ENCODE peak calls at places on chromosomes 7 and 10, in eight cellular contexts. P, V, B, K, Z, R, D and H are unnamed samples.

GRCh38 chr7:15885678-15886077 is 199.2 kb upstream of the MEOX2 start:
- DNase-seq in P (no peak), V (no peak), B (no peak), K (no peak), Z (no peak), R (no peak), D (no peak), H (no peak)

GRCh38 chr10:114239117-114239993 is at the start of gene VWA2:
- DNase-seq in P (peak; percentile 6), V (peak; percentile 18), B (peak; percentile 82), K (peak; percentile 23), Z (no peak), R (peak; percentile 61), D (no peak), H (peak; percentile 87)

GRCh38 chr7:30692882-30693281 is 10.6 kb upstream of the CRHR2 start:
- DNase-seq in P (no peak), V (no peak), B (no peak), K (no peak), Z (no peak), R (no peak), D (no peak), H (no peak)

GRCh38 chr7:70608229-70608628 is 523.7 kb upstream of the GALNT17 start:
- DNase-seq in P (no peak), V (no peak), B (no peak), K (no peak), Z (no peak), R (no peak), D (no peak), H (no peak)

GRCh38 chr7:157722137-157723060 is 385.6 kb downstream of the DNAJB6 start:
- DNase-seq in P (no peak), V (no peak), B (no peak), K (no peak), Z (no peak), R (no peak), D (no peak), H (no peak)

GRCh38 chr10:89518876-89519842 is 16.2 kb downstream of the SLC16A12 start:
- DNase-seq in P (no peak), V (no peak), B (no peak), K (peak; percentile 38), Z (no peak), R (no peak), D (no peak), H (no peak)

GRCh38 chr7:66140924-66141323 is 26.3 kb downstream of the CRCP start:
- DNase-seq in P (no peak), V (peak; percentile 67), B (no peak), K (peak; percentile 52), Z (no peak), R (peak; percentile 41), D (no peak), H (peak; percentile 28)

GRCh38 chr10:32410569-32410968 is 35.4 kb upstream of the CCDC7 start:
- DNase-seq in P (no peak), V (no peak), B (no peak), K (no peak), Z (no peak), R (no peak), D (no peak), H (no peak)

GRCh38 chr7:129821476-129821875 is 131.3 kb downstream of the UBE2H start:
- DNase-seq in P (no peak), V (no peak), B (no peak), K (no peak), Z (no peak), R (no peak), D (no peak), H (no peak)

GRCh38 chr7:155490697-155491628 is 33.0 kb downstream of the EN2 start:
- DNase-seq in P (no peak), V (peak; percentile 64), B (peak; percentile 91), K (peak; percentile 65), Z (no peak), R (peak; percentile 68), D (no peak), H (peak; percentile 94)

GRCh38 chr7:70669859-70670258 is 462.1 kb upstream of the GALNT17 start:
- DNase-seq in P (no peak), V (no peak), B (no peak), K (no peak), Z (no peak), R (no peak), D (no peak), H (no peak)

GRCh38 chr7:108570146-108570755 is 577 bp downstream of the DNAJB9 start:
- DNase-seq in P (no peak), V (peak; percentile 29), B (no peak), K (peak; percentile 32), Z (no peak), R (peak; percentile 57), D (peak; percentile 15), H (peak; percentile 50)

GRCh38 chr10:33381897-33382578 is 47.6 kb upstream of the NRP1 start:
- DNase-seq in P (no peak), V (no peak), B (no peak), K (no peak), Z (peak; percentile 70), R (peak; percentile 36), D (no peak), H (peak; percentile 11)

GRCh38 chr7:105020926-105021325 is 6.9 kb downstream of the KMT2E start:
- DNase-seq in P (no peak), V (no peak), B (no peak), K (no peak), Z (no peak), R (no peak), D (no peak), H (no peak)

GRCh38 chr10:86520871-86521619 is 547 bp downstream of the WAPL start:
- DNase-seq in P (no peak), V (peak; percentile 60), B (peak; percentile 90), K (peak; percentile 53), Z (no peak), R (peak; percentile 79), D (peak; percentile 12), H (peak; percentile 85)

GRCh38 chr7:104207348-104207730 is 474 bp downstream of the ORC5 start:
- DNase-seq in P (no peak), V (no peak), B (no peak), K (no peak), Z (no peak), R (peak; percentile 20), D (no peak), H (no peak)

GRCh38 chr7:27201231-27202017 is 1.5 kb upstream of the HOXA13 start:
- DNase-seq in P (no peak), V (no peak), B (peak; percentile 39), K (no peak), Z (no peak), R (peak; percentile 57), D (no peak), H (no peak)

GRCh38 chr7:95867309-95867708 is 95.0 kb downstream of the DYNC1I1 start:
- DNase-seq in P (no peak), V (no peak), B (no peak), K (no peak), Z (no peak), R (no peak), D (no peak), H (peak; percentile 16)

GRCh38 chr10:123275183-123275549 is 121.0 kb downstream of the BUB3 start:
- DNase-seq in P (no peak), V (no peak), B (no peak), K (no peak), Z (no peak), R (no peak), D (no peak), H (peak; percentile 43)
- H3K4me3 ChIP-seq in P (no peak overlapping the region), V (no peak overlapping the region), B (no peak overlapping the region), K (no peak overlapping the region), Z (no peak overlapping the region), R (no peak overlapping the region), D (no peak overlapping the region), H (no peak overlapping the region)

DNA sequence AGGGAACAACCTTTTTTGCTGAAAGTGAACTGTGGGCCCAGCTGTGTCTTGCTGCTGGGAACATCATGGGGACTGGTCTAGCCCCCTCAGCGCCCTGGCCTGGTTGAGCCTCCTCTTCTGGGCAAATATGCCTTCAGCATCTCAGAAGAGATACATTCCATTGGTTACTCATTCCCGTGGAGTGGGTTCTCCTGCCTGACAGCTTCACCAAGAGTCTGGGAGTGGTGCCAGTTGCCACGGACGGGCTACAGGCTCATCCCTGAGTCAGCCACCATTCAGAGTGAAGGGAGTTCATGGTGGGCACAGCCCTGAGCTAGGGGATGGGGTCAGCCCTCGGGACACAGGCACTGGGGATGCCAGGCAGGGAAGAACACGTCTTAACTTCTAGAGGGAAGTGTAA is 81.9 kb downstream of the RAMP3 start:
- DNase-seq in P (no peak), V (no peak), B (no peak), K (no peak), Z (peak; percentile 2), R (no peak), D (no peak), H (no peak)
- H3K27me3 ChIP-seq in P (no peaks in the 10 kb centered on the region), V (no peaks in the 10 kb centered on the region), B (no peaks in the 10 kb centered on the region), K (peaks cover 30% of the 10 kb centered on the region), Z (peaks cover 2% of the 10 kb centered on the region), R (no peaks in the 10 kb centered on the region), D (peaks cover 11% of the 10 kb centered on the region), H (no peaks in the 10 kb centered on the region)

DNA sequence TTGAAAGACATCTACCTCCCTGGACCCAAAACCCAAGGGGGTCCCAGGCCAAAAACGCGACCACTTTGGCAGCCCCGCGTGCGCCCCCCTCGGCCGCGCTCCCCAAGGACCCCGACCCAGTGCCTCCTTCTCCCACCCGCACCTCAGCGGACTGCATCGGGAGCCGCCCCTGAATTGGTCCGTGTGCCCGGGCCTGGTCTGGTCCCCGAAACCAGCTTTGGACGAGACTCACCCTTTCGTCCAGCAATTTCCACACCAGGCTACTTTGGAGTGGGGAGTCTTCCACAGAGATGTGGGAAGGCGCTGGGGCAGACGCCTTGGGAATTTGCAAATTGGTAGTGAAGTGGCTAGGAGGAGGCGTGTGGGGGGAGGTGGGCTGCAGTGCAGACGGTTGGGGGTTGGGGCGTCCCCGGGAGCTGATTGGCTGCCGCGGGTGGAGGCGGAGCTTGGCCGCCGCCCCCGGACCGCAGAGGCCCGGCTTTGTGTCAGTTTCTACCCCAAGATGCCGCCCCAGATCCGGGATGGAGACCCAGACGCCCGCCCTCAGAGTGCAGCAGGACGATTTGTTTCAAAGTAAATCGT is 16.9 kb downstream of the TCAF1 start:
- DNase-seq in P (no peak), V (peak; percentile 49), B (peak; percentile 75), K (peak; percentile 34), Z (no peak), R (peak; percentile 44), D (no peak), H (peak; percentile 96)
- H3K4me3 ChIP-seq in P (no peak overlapping the region), V (peak overlapping the region; percentile 56), B (peak overlapping the region; percentile 31), K (peak overlapping the region; percentile 61), Z (peak overlapping the region; percentile 89), R (peak overlapping the region; percentile 26), D (no peak overlapping the region), H (peak overlapping the region; percentile 71)

GRCh38 chr10:133243593-133243992 is 5.9 kb downstream of the VENTX start:
- DNase-seq in P (no peak), V (no peak), B (no peak), K (no peak), Z (no peak), R (no peak), D (no peak), H (no peak)

GRCh38 chr10:133248334-133248715 is 10.7 kb downstream of the VENTX start:
- DNase-seq in P (no peak), V (no peak), B (no peak), K (no peak), Z (no peak), R (no peak), D (no peak), H (no peak)

GRCh38 chr10:133247681-133248333 is 10.2 kb downstream of the VENTX start:
- DNase-seq in P (no peak), V (no peak), B (no peak), K (no peak), Z (no peak), R (no peak), D (no peak), H (peak; percentile 82)

GRCh38 chr10:133245439-133246235 is 8.0 kb downstream of the VENTX start:
- DNase-seq in P (no peak), V (no peak), B (no peak), K (no peak), Z (no peak), R (peak; percentile 65), D (no peak), H (no peak)

GRCh38 chr10:133246236-133246626 is 8.6 kb downstream of the VENTX start:
- DNase-seq in P (no peak), V (no peak), B (no peak), K (no peak), Z (no peak), R (no peak), D (no peak), H (no peak)
- H3K27me3 ChIP-seq in P (no peaks in the 10 kb centered on the region), V (no peaks in the 10 kb centered on the region), B (no peaks in the 10 kb centered on the region), K (peaks cover 93% of the 10 kb centered on the region), Z (peaks cover 15% of the 10 kb centered on the region), R (peaks cover 15% of the 10 kb centered on the region), D (no peaks in the 10 kb centered on the region), H (no peaks in the 10 kb centered on the region)